ENCODE peak calls at places on chromosome 14, in seven cellular contexts. Y is tibial nerve, O is transverse colon, X is sigmoid colon, K is ovary, T is A549, J is upper lobe of left lung. D is an unnamed sample.

GRCh38 chr14:106507354-106507753 is 981.0 kb downstream of the TMEM121 start:
- DNase-seq in Y (no peak), O (no peak), X (no peak), K (no peak), T (no peak), J (no peak), D (no peak)

GRCh38 chr14:38129705-38130104 is 78.0 kb upstream of the SSTR1 start:
- DNase-seq in Y (no peak), O (no peak), X (no peak), K (no peak), T (no peak), J (peak), D (no peak)

GRCh38 chr14:92760524-92760805 is 12.0 kb upstream of the LGMN start:
- DNase-seq in Y (no peak), O (no peak), X (no peak), K (no peak), T (no peak), J (no peak), D (no peak)

GRCh38 chr14:65170768-65171251 is 68.5 kb upstream of the MAX start:
- DNase-seq in Y (no peak), O (peak), X (no peak), K (peak), T (peak), J (peak), D (no peak)

GRCh38 chr14:105944632-105945610 is 418.5 kb downstream of the TMEM121 start:
- DNase-seq in Y (peak), O (peak), X (peak), K (peak), T (peak), J (peak), D (peak)

GRCh38 chr14:63045234-63045611 is at the start of gene KCNH5:
- DNase-seq in Y (no peak), O (no peak), X (no peak), K (no peak), T (peak), J (peak), D (no peak)

GRCh38 chr14:61322011-61322798 is 826 bp downstream of the PRKCH start:
- DNase-seq in Y (no peak), O (peak), X (peak), K (no peak), T (no peak), J (peak), D (peak)

GRCh38 chr14:100679707-100680438 is 46.8 kb upstream of the DLK1 start:
- DNase-seq in Y (peak), O (no peak), X (peak), K (peak), T (no peak), J (no peak), D (no peak)

GRCh38 chr14:36346052-36346451 is 25.6 kb upstream of the MBIP start:
- DNase-seq in Y (no peak), O (no peak), X (no peak), K (no peak), T (no peak), J (no peak), D (no peak)

GRCh38 chr14:92813201-92813600 is 19.1 kb downstream of the GOLGA5 start:
- DNase-seq in Y (no peak), O (no peak), X (no peak), K (no peak), T (no peak), J (no peak), D (no peak)

GRCh38 chr14:67187826-67188225 is 1.4 kb upstream of the GARIN2 start:
- DNase-seq in Y (no peak), O (no peak), X (no peak), K (no peak), T (peak), J (no peak), D (peak)

GRCh38 chr14:81555051-81555450 is 21.4 kb upstream of the SEL1L start:
- DNase-seq in Y (no peak), O (no peak), X (no peak), K (no peak), T (no peak), J (no peak), D (no peak)

GRCh38 chr14:81551471-81551870 is 17.8 kb upstream of the SEL1L start:
- DNase-seq in Y (no peak), O (no peak), X (no peak), K (no peak), T (no peak), J (no peak), D (no peak)

DNA sequence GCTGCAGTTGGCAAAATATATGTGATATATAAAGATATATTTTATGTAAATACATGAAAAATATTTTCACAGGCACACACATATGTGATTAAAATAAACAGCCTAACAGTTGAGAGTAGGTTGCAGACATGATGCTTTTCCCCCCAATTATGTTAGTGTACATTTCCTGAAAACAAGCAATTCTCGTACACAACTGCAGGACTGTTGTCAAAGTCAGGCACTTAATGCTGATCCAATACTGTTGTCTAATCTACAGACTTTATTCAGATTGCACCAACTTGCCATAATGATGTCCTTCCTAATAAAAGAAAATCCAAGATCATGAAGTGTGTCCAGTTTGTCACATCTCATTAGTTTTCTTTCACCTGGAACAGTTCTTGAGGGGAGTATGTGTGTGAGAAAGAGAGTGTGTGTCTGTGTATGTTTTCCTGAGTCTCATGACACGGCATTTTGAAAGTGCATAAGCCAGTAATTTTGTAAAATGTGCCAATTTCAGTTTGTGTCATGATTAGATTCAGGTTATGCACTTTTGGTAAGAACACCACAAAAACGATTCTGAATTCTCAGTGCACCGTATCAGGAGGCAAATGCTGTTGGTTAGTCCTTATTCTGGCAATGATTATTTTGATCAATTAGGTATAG is 16.5 kb upstream of the SEL1L start:
- DNase-seq in Y (no peak), O (no peak), X (no peak), K (no peak), T (no peak), J (no peak), D (no peak)
- TF ChIP-seq EP300 in Y (no peak), O (no peak), X (no peak), K (no peak), T (no peak), J (no peak), D (no peak)

GRCh38 chr14:52729585-52729924 is 411 bp upstream of the STYX start:
- DNase-seq in Y (no peak), O (no peak), X (no peak), K (no peak), T (no peak), J (no peak), D (no peak)
- TF ChIP-seq EP300 in Y (no peak), O (no peak), X (no peak), K (no peak), T (no peak), J (no peak), D (no peak)

DNA sequence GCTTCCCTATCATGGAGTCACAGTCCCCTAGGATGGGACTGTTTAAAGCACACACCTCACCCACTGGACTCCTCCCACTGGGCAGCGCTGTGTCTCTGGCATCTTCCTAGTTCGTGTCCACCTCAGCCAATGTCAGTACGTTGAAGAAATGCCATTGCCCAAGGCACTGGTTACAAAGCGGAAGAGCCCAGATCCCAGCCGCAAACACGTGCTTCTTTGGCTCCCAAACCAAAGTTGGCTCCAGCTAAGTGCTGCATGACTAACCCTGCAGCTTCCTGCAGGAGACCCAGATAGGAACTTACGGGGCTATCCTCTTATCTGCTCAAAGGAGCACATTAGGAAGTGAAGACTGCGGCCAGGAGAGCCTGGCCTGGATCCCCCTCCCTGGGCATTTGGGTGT is 9.3 kb downstream of the SYNE3 start:
- DNase-seq in Y (no peak), O (peak), X (peak), K (peak), T (no peak), J (no peak), D (peak)
- TF ChIP-seq EP300 in Y (no peak), O (no peak), X (no peak), K (no peak), T (no peak), J (no peak), D (no peak)

GRCh38 chr14:55553791-55554190 is 26.2 kb upstream of the KTN1 start:
- DNase-seq in Y (no peak), O (no peak), X (no peak), K (no peak), T (no peak), J (no peak), D (no peak)

GRCh38 chr14:55562135-55562534 is 17.9 kb upstream of the KTN1 start:
- DNase-seq in Y (no peak), O (no peak), X (no peak), K (no peak), T (no peak), J (no peak), D (no peak)

GRCh38 chr14:55556929-55557623 is 22.9 kb upstream of the KTN1 start:
- DNase-seq in Y (no peak), O (peak), X (peak), K (no peak), T (peak), J (no peak), D (peak)
- TF ChIP-seq EP300 in Y (no peak), O (no peak), X (no peak), K (no peak), T (no peak), J (no peak), D (no peak)

GRCh38 chr14:89892953-89893352 is 61.6 kb downstream of the EFCAB11 start:
- DNase-seq in Y (no peak), O (no peak), X (no peak), K (no peak), T (no peak), J (no peak), D (no peak)

GRCh38 chr14:89891055-89891454 is 63.5 kb downstream of the EFCAB11 start:
- DNase-seq in Y (no peak), O (no peak), X (no peak), K (no peak), T (no peak), J (no peak), D (no peak)

GRCh38 chr14:89890589-89890988 is 63.9 kb downstream of the EFCAB11 start:
- DNase-seq in Y (no peak), O (no peak), X (no peak), K (no peak), T (no peak), J (no peak), D (no peak)
- TF ChIP-seq EP300 in Y (no peak), O (no peak), X (no peak), K (no peak), T (no peak), J (no peak), D (no peak)

GRCh38 chr14:76810525-76810924 is 2.2 kb downstream of the ANGEL1 start:
- DNase-seq in Y (no peak), O (no peak), X (no peak), K (no peak), T (no peak), J (no peak), D (no peak)

GRCh38 chr14:76811561-76811960 is 1.1 kb downstream of the ANGEL1 start:
- DNase-seq in Y (no peak), O (no peak), X (no peak), K (no peak), T (no peak), J (no peak), D (no peak)

GRCh38 chr14:76810953-76811400 is 1.7 kb downstream of the ANGEL1 start:
- DNase-seq in Y (no peak), O (peak), X (no peak), K (no peak), T (peak), J (no peak), D (no peak)

GRCh38 chr14:76812093-76812421 is 625 bp downstream of the ANGEL1 start:
- DNase-seq in Y (no peak), O (peak), X (no peak), K (no peak), T (no peak), J (no peak), D (no peak)

DNA sequence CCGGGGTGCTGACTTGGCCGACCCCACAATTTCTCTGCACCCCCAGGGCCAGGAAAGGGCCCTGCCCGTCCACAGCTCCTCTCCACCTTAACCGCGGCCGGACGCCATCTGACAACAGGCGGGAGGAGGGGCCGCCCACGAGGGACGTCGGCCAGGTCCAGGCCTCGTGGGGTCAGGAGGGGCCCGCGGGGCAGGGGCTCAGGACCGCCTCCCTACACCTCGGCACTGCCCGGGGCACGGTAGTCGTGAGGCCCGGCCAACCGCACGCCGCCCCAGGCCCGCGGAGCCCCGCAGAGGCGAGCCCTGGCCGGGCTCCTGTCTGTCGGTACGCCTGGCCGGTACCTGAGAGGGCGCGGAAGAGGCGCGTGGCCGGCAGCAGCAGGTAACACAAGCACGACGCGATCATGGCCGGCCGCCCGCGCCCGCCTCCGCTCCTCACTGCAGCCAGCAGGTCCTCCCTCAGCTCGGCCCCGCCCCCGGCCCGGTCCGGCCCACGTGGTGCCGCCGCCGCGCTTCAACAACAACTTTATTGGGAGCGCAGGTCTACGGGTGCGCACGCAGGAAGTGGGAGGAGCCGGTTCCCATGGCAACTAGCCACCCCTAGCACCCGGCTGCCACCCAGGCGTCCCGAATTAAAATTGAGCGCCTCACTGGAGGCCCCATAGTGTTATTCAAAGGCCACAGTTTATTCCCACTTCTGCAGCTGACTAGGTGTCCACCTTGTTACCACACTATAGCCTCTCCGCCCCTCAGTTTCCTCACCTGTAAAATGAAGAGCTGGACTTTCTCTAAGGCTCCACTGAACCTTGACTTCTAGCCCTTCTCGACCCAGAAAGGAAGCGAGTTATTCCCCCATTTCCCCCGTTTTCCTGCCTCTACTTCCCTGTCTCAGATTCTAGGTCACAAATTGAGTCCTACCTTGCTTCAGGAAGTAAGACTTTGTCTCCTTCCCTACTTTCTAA is at the start of gene ANGEL1:
- DNase-seq in Y (peak), O (peak), X (peak), K (peak), T (peak), J (peak), D (peak)
- TF ChIP-seq EP300 in Y (peak), O (peak), X (no peak), K (no peak), T (no peak), J (peak), D (no peak)

DNA sequence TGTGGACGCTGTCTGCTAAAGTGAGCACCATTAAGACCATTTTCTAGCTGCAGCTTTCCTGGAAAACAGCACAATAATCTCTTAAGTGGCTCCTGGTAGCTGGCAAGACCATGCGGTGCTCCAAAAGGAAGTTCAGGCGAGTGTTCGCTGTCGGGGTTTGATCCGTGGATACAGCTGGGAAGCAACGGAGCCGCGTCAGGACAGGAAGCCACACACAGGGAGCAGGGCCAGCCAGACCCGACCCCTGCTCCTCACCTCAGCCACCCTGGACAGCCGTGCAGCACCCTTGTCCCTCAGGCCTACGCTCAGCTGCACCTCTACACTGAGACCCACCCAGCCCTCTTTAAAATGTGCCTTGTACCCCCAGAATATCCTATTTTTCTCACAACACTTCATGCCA is 19.4 kb downstream of the ZFYVE21 start:
- DNase-seq in Y (no peak), O (no peak), X (peak), K (no peak), T (no peak), J (no peak), D (no peak)
- TF ChIP-seq EP300 in Y (no peak), O (no peak), X (no peak), K (no peak), T (no peak), J (no peak), D (no peak)

DNA sequence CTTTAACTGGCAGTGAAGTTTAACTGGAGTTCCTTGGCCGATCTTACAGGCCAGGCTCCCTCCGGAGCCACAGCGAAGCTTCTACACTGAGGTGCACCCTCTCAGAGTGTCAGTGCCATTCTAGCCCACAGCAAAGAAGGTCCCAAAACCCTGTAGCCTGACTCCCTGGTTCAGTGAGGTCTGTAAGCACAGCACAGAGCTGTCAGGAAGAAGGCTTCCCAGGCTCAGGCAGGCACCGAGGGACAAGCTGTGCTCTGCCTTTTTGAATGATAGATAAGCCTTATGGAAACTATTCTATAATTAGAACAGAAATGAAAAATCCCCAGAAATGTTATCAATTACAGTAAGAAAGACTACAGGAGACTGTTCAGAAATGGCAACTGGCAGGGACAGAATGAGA is 40.2 kb downstream of the MOK start:
- DNase-seq in Y (no peak), O (no peak), X (no peak), K (no peak), T (no peak), J (no peak), D (no peak)
- TF ChIP-seq EP300 in Y (no peak), O (no peak), X (no peak), K (no peak), T (no peak), J (no peak), D (peak)

D was measured in stomach.